ENCODE peak calls at places on chromosomes 1 and 21, in eight cellular contexts. M, L, U, B, I, X, D and Y are unnamed samples.

GRCh38 chr1:53341521-53341895 is 13.6 kb upstream of the LRP8 start:
- DNase-seq in M (no peak), L (no peak), U (no peak), B (no peak), I (no peak), X (no peak), D (peak), Y (no peak)

GRCh38 chr1:55974714-55975441 is 604.5 kb downstream of the PLPP3 start:
- DNase-seq in M (peak), L (no peak), U (no peak), B (peak), I (peak), X (no peak), D (no peak), Y (peak)

GRCh38 chr1:159779403-159779851 is 1.3 kb upstream of the DUSP23 start:
- DNase-seq in M (peak), L (no peak), U (peak), B (no peak), I (peak), X (peak), D (no peak), Y (peak)

GRCh38 chr1:184919892-184920291 is 54.4 kb downstream of the NIBAN1 start:
- DNase-seq in M (no peak), L (no peak), U (no peak), B (no peak), I (no peak), X (no peak), D (no peak), Y (no peak)

GRCh38 chr1:15249032-15249601 is 2.1 kb downstream of the FHAD1 start:
- DNase-seq in M (no peak), L (no peak), U (no peak), B (no peak), I (no peak), X (no peak), D (no peak), Y (no peak)

GRCh38 chr1:172698224-172698623 is 39.3 kb downstream of the FASLG start:
- DNase-seq in M (no peak), L (no peak), U (no peak), B (no peak), I (no peak), X (no peak), D (no peak), Y (no peak)

GRCh38 chr1:234715252-234715945 is 105.4 kb upstream of the IRF2BP2 start:
- DNase-seq in M (no peak), L (no peak), U (no peak), B (no peak), I (no peak), X (no peak), D (no peak), Y (no peak)

GRCh38 chr1:177413982-177414654 is 243.4 kb downstream of the BRINP2 start:
- DNase-seq in M (no peak), L (no peak), U (no peak), B (no peak), I (no peak), X (no peak), D (no peak), Y (no peak)

GRCh38 chr1:62508187-62508758 is 71.4 kb downstream of the USP1 start:
- DNase-seq in M (peak), L (no peak), U (peak), B (peak), I (peak), X (no peak), D (no peak), Y (peak)

GRCh38 chr1:47479664-47480063 is 41.8 kb downstream of the FOXD2 start:
- DNase-seq in M (no peak), L (no peak), U (no peak), B (no peak), I (no peak), X (no peak), D (no peak), Y (no peak)

GRCh38 chr1:200336111-200336845 is 73.6 kb downstream of the ZNF281 start:
- DNase-seq in M (peak), L (no peak), U (no peak), B (no peak), I (peak), X (no peak), D (no peak), Y (no peak)

GRCh38 chr1:91007092-91007491 is 14.7 kb downstream of the ZNF644 start:
- DNase-seq in M (no peak), L (no peak), U (no peak), B (no peak), I (no peak), X (no peak), D (no peak), Y (no peak)

GRCh38 chr1:91006113-91006908 is 15.5 kb downstream of the ZNF644 start:
- DNase-seq in M (no peak), L (no peak), U (no peak), B (no peak), I (no peak), X (no peak), D (no peak), Y (no peak)

GRCh38 chr1:91005285-91005684 is 16.6 kb downstream of the ZNF644 start:
- DNase-seq in M (no peak), L (no peak), U (no peak), B (no peak), I (no peak), X (no peak), D (no peak), Y (no peak)

GRCh38 chr1:91004145-91004544 is 17.7 kb downstream of the ZNF644 start:
- DNase-seq in M (no peak), L (no peak), U (no peak), B (no peak), I (no peak), X (no peak), D (no peak), Y (no peak)

GRCh38 chr1:91007827-91008226 is 14.0 kb downstream of the ZNF644 start:
- DNase-seq in M (peak), L (no peak), U (no peak), B (no peak), I (no peak), X (no peak), D (no peak), Y (no peak)
- TF ChIP-seq CTCF in M (no peak), L (no peak), U (no peak), B (no peak), I (no peak), X (no peak), D (no peak), Y (no peak)

DNA sequence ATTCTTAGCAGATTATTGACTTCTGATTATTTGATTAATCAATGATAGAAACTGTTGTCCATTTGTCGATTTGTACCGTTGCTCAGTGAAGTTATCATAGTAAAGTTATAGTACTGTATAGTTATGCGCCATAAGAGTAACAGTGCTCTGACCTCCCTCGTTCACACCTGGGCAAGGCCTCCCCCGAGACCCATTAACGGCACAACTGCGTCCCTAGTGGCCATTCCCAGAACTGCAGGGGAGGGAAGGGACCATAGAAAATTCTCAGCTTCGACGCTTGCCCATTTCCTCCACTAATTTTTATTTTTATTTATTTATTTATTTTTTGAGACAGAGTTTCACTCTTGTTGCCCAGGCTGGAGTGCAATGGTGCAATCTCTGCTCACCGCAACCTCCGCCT is 334.4 kb downstream of the DSCAM start:
- DNase-seq in M (no peak), L (no peak), U (peak), B (no peak), I (no peak), X (no peak), D (no peak), Y (no peak)
- TF ChIP-seq CTCF in M (peak), L (peak), U (no peak), B (peak), I (peak), X (peak), D (no peak), Y (peak)

GRCh38 chr1:220019071-220019470 is 27.2 kb downstream of the EPRS1 start:
- DNase-seq in M (no peak), L (no peak), U (no peak), B (no peak), I (no peak), X (no peak), D (no peak), Y (no peak)
- TF ChIP-seq CTCF in M (no peak), L (no peak), U (no peak), B (no peak), I (no peak), X (no peak), D (no peak), Y (no peak)

DNA sequence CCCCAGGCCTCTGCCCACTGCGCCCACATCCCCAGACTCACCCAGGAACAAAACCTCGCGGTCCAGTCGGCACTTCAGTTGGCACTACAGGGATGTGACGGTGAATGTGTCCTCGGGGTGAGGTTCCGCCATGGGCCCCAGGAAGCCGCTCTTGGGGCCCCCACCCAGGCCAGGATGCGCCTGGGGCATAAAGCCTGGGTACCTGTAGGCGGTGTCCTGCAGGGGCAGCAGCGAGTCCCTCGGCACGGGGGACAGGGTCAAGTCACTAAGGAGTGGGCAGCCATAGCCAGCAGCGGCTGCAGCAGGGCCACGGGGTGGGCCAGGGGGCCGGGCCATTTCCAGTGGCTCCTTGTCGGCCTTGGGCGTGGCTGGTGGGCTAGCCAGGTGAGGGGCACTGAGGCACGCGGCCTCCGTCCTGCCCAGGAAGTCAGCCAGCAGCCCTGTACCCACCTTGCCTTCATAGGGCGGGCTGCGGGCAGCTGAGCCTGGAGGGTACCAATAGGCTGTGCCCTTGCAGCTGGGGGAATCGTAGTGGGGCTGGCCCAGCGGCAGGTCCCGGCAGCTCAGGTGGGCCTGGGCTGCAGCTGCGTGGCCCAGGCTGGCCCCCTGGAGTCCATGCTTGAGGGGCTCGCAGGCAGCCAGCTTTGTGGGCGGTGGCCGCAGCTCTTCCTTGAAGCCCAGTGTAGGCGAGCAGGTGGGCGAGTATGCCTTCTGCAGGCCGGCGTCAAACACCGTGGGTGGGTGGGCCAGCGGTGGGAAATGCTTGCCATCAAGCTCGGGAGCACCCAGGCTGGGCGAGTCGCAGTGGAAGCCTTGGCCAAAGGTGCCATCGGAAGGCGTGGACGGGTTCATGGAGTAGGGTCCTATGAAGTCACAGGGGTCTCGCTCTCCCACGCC is 56.5 kb downstream of the AHDC1 start:
- DNase-seq in M (no peak), L (no peak), U (no peak), B (no peak), I (no peak), X (no peak), D (no peak), Y (no peak)
- TF ChIP-seq CTCF in M (no peak), L (no peak), U (no peak), B (peak), I (peak), X (peak), D (no peak), Y (no peak)

DNA sequence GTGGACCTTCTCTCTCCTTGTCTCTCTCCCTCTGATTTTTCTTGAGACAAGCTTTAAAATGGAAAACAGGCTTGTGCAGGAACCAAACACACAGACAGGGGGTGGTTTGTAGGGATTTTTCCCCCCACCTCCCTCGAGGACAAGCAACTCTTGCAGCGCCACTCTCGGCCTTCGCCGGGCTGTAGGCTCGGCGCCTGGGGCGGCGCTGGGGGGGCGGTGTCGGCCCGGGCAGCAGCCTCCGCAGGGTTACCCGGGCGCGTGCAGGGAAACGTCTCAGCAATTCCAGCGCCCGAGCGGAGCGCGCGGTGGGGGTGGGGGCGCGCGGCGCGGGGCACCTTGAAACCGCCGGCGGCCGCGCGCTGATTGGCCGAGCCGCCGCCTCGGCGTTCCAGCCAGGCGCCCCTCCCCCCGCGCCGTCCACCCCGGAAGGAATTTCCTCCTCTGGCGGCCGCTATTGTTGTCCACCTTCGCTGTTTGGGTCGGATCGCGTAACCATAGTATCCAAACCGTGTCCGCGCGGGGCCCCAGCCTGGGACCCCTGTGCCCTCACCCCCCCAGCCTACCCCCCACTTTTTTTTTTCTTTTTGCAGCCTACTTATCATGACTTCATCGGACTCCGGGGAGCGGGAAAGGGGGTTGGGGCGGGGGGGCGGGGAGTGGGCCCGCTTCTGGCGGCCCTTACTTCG is 59.8 kb upstream of the ACOT11 start:
- DNase-seq in M (peak), L (peak), U (peak), B (peak), I (peak), X (peak), D (no peak), Y (peak)
- TF ChIP-seq CTCF in M (no peak), L (no peak), U (peak), B (no peak), I (peak), X (peak), D (no peak), Y (no peak)